ENCODE peak calls at places on chromosome 13, in nine cellular contexts. M, A, Y, S, T, F, Q, L and O are unnamed samples. For H3K9me3, the result is how much of the 10 kb centered on the place peaks cover.

GRCh38 chr13:33794576-33794975 is 23.4 kb upstream of the RFC3 start:
- DNase-seq in M (no peak), A (peak), Y (no peak), S (no peak), T (no peak), F (no peak), Q (no peak), L (no peak), O (no peak)

GRCh38 chr13:66367356-66367755 is 862.8 kb downstream of the PCDH9 start:
- DNase-seq in M (no peak), A (peak), Y (no peak), S (no peak), T (no peak), F (no peak), Q (no peak), L (no peak), O (no peak)

GRCh38 chr13:51614350-51614786 is 30.1 kb downstream of the WDFY2 start:
- DNase-seq in M (peak), A (no peak), Y (no peak), S (no peak), T (no peak), F (no peak), Q (no peak), L (no peak), O (no peak)

GRCh38 chr13:75410207-75410606 is 71.8 kb downstream of the TBC1D4 start:
- DNase-seq in M (no peak), A (no peak), Y (no peak), S (no peak), T (no peak), F (no peak), Q (no peak), L (no peak), O (no peak)

GRCh38 chr13:53783466-53783865 is 754.9 kb downstream of the OLFM4 start:
- DNase-seq in M (no peak), A (no peak), Y (no peak), S (no peak), T (no peak), F (no peak), Q (no peak), L (peak), O (no peak)

GRCh38 chr13:67383358-67383757 is 153.2 kb upstream of the PCDH9 start:
- DNase-seq in M (no peak), A (peak), Y (no peak), S (no peak), T (no peak), F (no peak), Q (no peak), L (no peak), O (no peak)

GRCh38 chr13:41916173-41916954 is 44.5 kb downstream of the VWA8 start:
- DNase-seq in M (no peak), A (peak), Y (no peak), S (no peak), T (no peak), F (no peak), Q (no peak), L (no peak), O (no peak)

GRCh38 chr13:109719962-109720646 is 66.3 kb downstream of the IRS2 start:
- DNase-seq in M (no peak), A (no peak), Y (no peak), S (no peak), T (no peak), F (no peak), Q (no peak), L (no peak), O (no peak)

GRCh38 chr13:75787249-75787940 is 151.3 kb downstream of the LMO7 start:
- DNase-seq in M (no peak), A (peak), Y (no peak), S (no peak), T (no peak), F (no peak), Q (no peak), L (no peak), O (no peak)

GRCh38 chr13:31159306-31159705 is 2.4 kb downstream of the HSPH1 start:
- DNase-seq in M (no peak), A (peak), Y (no peak), S (no peak), T (no peak), F (no peak), Q (no peak), L (no peak), O (no peak)

GRCh38 chr13:93797463-93797862 is 570.9 kb downstream of the GPC6 start:
- DNase-seq in M (no peak), A (peak), Y (no peak), S (no peak), T (no peak), F (no peak), Q (no peak), L (no peak), O (no peak)

GRCh38 chr13:106619688-106620555 is 52.0 kb upstream of the ARGLU1 start:
- DNase-seq in M (peak), A (peak), Y (peak), S (peak), T (peak), F (no peak), Q (no peak), L (no peak), O (no peak)

GRCh38 chr13:47126432-47126831 is 229.6 kb upstream of the HTR2A start:
- DNase-seq in M (no peak), A (no peak), Y (no peak), S (no peak), T (no peak), F (no peak), Q (no peak), L (no peak), O (no peak)

GRCh38 chr13:59513686-59514085 is 650.0 kb downstream of the DIAPH3 start:
- DNase-seq in M (no peak), A (no peak), Y (no peak), S (no peak), T (no peak), F (no peak), Q (no peak), L (no peak), O (no peak)

GRCh38 chr13:107043016-107043957 is 475.4 kb upstream of the ARGLU1 start:
- DNase-seq in M (no peak), A (peak), Y (no peak), S (peak), T (no peak), F (no peak), Q (no peak), L (no peak), O (no peak)

GRCh38 chr13:110911880-110912279 is 3.0 kb downstream of the ANKRD10 start:
- DNase-seq in M (no peak), A (peak), Y (no peak), S (no peak), T (no peak), F (no peak), Q (no peak), L (no peak), O (peak)

GRCh38 chr13:110914293-110915056 is 394 bp downstream of the ANKRD10 start:
- DNase-seq in M (peak), A (peak), Y (peak), S (peak), T (peak), F (peak), Q (peak), L (peak), O (peak)

GRCh38 chr13:110913322-110913721 is 1.5 kb downstream of the ANKRD10 start:
- DNase-seq in M (peak), A (peak), Y (no peak), S (no peak), T (no peak), F (no peak), Q (no peak), L (no peak), O (no peak)

GRCh38 chr13:110913911-110914292 is 967 bp downstream of the ANKRD10 start:
- DNase-seq in M (no peak), A (no peak), Y (no peak), S (no peak), T (peak), F (no peak), Q (no peak), L (no peak), O (no peak)

DNA sequence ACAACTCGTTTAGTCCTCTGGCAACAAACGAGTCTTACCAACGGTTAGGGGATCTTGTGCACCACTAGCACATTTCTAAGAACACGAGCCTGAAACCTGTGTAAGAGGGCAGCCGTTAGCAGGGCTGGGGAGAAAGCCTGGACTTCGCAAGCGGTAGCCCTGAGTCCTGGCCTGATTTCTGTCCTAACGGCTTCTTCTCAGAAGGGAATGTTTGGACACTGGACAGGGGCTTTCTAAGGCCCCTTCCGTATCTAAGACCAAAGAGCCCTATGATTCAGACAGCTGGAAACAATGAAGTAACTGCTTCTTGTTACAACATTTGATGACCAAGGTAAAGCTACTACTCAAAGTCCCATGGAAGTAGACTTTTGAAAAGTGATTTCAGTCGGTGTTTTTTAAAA is 2.2 kb downstream of the ANKRD10 start:
- DNase-seq in M (no peak), A (peak), Y (no peak), S (no peak), T (no peak), F (no peak), Q (no peak), L (no peak), O (peak)
- H3K9me3 ChIP-seq in M (under half), A (under half), Y (under half), S (under half), T (under half), F (under half), Q (under half), L (under half), O (under half)

GRCh38 chr13:112183544-112184145 is 116.7 kb downstream of the SOX1 start:
- DNase-seq in M (no peak), A (no peak), Y (no peak), S (no peak), T (no peak), F (no peak), Q (no peak), L (no peak), O (no peak)
- H3K9me3 ChIP-seq in M (under half), A (under half), Y (under half), S (under half), T (under half), F (under half), Q (under half), L (under half), O (under half)

GRCh38 chr13:64684108-64684507 is 2546.0 kb downstream of the PCDH9 start:
- DNase-seq in M (no peak), A (no peak), Y (no peak), S (no peak), T (no peak), F (no peak), Q (no peak), L (no peak), O (no peak)
- H3K9me3 ChIP-seq in M (under half), A (under half), Y (under half), S (under half), T (under half), F (under half), Q (under half), L (under half), O (under half)

GRCh38 chr13:108460043-108460442 is 169.4 kb upstream of the MYO16 start:
- DNase-seq in M (no peak), A (no peak), Y (no peak), S (no peak), T (no peak), F (no peak), Q (no peak), L (no peak), O (no peak)

GRCh38 chr13:108463365-108463764 is 166.0 kb upstream of the MYO16 start:
- DNase-seq in M (no peak), A (peak), Y (no peak), S (no peak), T (peak), F (no peak), Q (no peak), L (no peak), O (no peak)
- H3K9me3 ChIP-seq in M (under half), A (under half), Y (under half), S (under half), T (under half), F (under half), Q (under half), L (under half), O (under half)

GRCh38 chr13:38072696-38073095 is 203.1 kb upstream of the TRPC4 start:
- DNase-seq in M (no peak), A (no peak), Y (no peak), S (no peak), T (no peak), F (no peak), Q (no peak), L (no peak), O (no peak)

GRCh38 chr13:38073931-38074330 is 204.4 kb upstream of the TRPC4 start:
- DNase-seq in M (no peak), A (no peak), Y (no peak), S (no peak), T (no peak), F (no peak), Q (no peak), L (no peak), O (no peak)
- H3K9me3 ChIP-seq in M (under half), A (under half), Y (under half), S (under half), T (under half), F (under half), Q (under half), L (under half), O (under half)

GRCh38 chr13:48709213-48709612 is 55.5 kb downstream of the CYSLTR2 start:
- DNase-seq in M (no peak), A (peak), Y (no peak), S (no peak), T (no peak), F (no peak), Q (no peak), L (no peak), O (no peak)
- H3K9me3 ChIP-seq in M (under half), A (under half), Y (under half), S (under half), T (under half), F (under half), Q (under half), L (under half), O (under half)

DNA sequence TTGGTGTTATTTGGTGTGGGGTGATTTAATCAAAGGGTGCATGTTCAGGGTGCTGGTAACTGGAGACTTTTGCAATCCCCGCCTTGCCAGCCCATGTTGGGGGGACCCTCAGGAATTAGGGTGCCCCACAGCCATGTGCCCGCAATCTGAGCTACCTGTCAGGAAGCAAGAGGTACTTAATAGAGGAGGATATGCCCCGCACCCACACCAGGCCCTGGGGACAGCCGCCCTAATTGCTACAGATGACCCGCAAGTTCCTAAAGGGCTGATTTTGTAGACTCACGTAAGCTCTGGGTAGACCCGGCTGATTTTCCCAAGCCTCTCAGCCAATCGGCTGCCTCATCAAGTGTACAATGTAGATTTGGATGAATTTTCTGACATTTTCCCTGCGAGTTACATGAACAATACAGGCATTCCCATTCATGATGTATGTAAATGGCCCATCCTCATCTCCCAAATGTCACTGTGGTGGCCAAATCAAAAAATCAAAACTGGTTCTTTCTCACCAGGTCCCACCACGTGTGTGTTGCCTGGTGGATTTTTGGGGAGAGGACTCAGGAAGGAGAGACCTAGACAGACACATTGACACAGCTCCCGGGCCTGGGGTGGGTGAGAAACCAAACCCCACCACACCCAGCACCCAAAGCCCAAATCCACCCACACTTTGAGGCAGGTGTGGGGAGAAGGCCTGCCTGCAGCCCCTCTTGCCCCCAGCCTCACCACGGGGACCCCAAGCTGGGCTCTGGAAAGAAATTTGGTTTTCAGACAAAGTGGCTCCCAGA is 119.2 kb upstream of the SPACA7 start:
- DNase-seq in M (no peak), A (no peak), Y (no peak), S (no peak), T (no peak), F (no peak), Q (no peak), L (peak), O (no peak)
- H3K9me3 ChIP-seq in M (under half), A (under half), Y (under half), S (under half), T (under half), F (under half), Q (under half), L (under half), O (under half)

DNA sequence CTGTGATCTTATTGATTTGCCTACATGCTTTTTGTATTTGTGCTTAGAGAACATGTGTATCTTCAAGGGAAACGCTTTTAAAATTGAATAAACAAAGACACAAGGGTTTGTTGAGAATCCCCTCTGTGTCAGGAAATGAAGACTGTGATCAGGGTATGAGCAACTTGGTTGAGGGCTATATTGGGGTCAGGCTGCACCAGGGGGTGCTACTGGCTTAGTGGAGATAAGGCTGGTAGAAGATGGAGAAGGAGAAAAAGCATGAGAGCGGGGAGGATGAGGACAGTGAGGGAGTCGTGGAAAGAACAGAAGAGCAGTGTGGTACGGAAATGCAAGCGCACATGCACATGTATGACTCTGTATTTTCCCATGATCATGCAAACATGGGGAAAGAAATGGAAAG is 201.6 kb downstream of the MTUS2 start:
- DNase-seq in M (no peak), A (no peak), Y (no peak), S (no peak), T (no peak), F (no peak), Q (no peak), L (no peak), O (no peak)
- H3K9me3 ChIP-seq in M (under half), A (under half), Y (under half), S (under half), T (under half), F (under half), Q (under half), L (under half), O (under half)

GRCh38 chr13:40874138-40874776 is 84.8 kb downstream of the SLC25A15 start:
- DNase-seq in M (no peak), A (no peak), Y (no peak), S (no peak), T (no peak), F (no peak), Q (no peak), L (no peak), O (no peak)
- H3K9me3 ChIP-seq in M (half or more), A (under half), Y (under half), S (under half), T (under half), F (under half), Q (under half), L (half or more), O (under half)